ENCODE peak calls at places on chromosomes 3 and 15, in nine cellular contexts. F is omental fat pad; Q is H7; E is GM12891; N is activated B cell treated with CpG ODN at 0.5 μM for 24 hours; B is naive thymus-derived CD4-positive, alpha-beta T cell; H is HTR-8/SVneo; V is NCI-H748 treated with DMSO at 0.1 percent for 48 hours; T is epithelial cell of esophagus. Y is an unnamed sample.

GRCh38 chr3:178343433-178344038 is 192.7 kb upstream of the KCNMB2 start:
- DNase-seq in F (no peak), V (no peak), N (no peak), Q (no peak), H (no peak), E (no peak), T (peak; percentile 26), B (no peak), Y (no peak)

GRCh38 chr3:178750639-178751038 is 214.4 kb downstream of the KCNMB2 start:
- DNase-seq in Q (no peak), F (no peak), H (no peak), V (no peak), E (no peak), T (peak; percentile 11), N (no peak), B (no peak), Y (no peak)

GRCh38 chr15:47398594-47398993 is 318.7 kb upstream of the SEMA6D start:
- DNase-seq in Q (no peak), H (no peak), T (no peak), E (no peak), B (no peak), F (no peak), V (no peak), N (no peak), Y (no peak)

GRCh38 chr3:46676601-46677071 is 16.8 kb downstream of the ALS2CL start:
- DNase-seq in V (no peak), T (no peak), E (no peak), F (no peak), B (no peak), H (no peak), N (no peak), Q (no peak), Y (no peak)

GRCh38 chr15:20346082-20346805 is 195.4 kb downstream of the GOLGA6L6 start:
- DNase-seq in E (no peak), H (no peak), Q (peak; percentile 22), N (no peak), F (peak; percentile 20), T (no peak), V (no peak), B (no peak), Y (no peak)

GRCh38 chr15:33994005-33994615 is 25.8 kb downstream of the CHRM5 start:
- DNase-seq in N (no peak), F (no peak), H (no peak), V (peak; percentile 5), B (no peak), E (no peak), Q (peak; percentile 28), T (peak; percentile 59), Y (peak; percentile 45)

GRCh38 chr3:71397046-71397445 is 186.5 kb downstream of the FOXP1 start:
- DNase-seq in E (no peak), H (peak; percentile 15), B (no peak), F (no peak), Q (no peak), T (peak; percentile 46), N (no peak), V (no peak), Y (peak; percentile 15)

GRCh38 chr3:10398341-10398740 is 77.4 kb upstream of the SEC13 start:
- DNase-seq in V (no peak), T (no peak), N (no peak), H (no peak), Q (no peak), E (no peak), B (no peak), F (no peak), Y (no peak)

GRCh38 chr15:80902298-80902801 is 87.3 kb downstream of the MESD start:
- DNase-seq in B (no peak), Q (no peak), T (no peak), V (no peak), F (no peak), N (no peak), E (no peak), H (no peak), Y (no peak)

GRCh38 chr3:37992271-37993066 is 1.9 kb downstream of the VILL start:
- DNase-seq in H (no peak), F (no peak), T (peak; percentile 74), Q (peak; percentile 19), B (no peak), N (no peak), V (no peak), E (no peak), Y (peak; percentile 48)

GRCh38 chr15:29569533-29570092 is 252.7 kb downstream of the TJP1 start:
- DNase-seq in E (no peak), N (no peak), T (no peak), F (no peak), V (no peak), Q (peak; percentile 75), B (no peak), H (no peak), Y (no peak)

Y was measured in HepG2.